ENCODE peak calls at places on chromosomes 16 and 17, in five cellular contexts. F is A673, Q is HCT116, I is cardiac fibroblast, S is colonic mucosa. X is an unnamed sample.

GRCh38 chr16:19980866-19981265 is 92.8 kb downstream of the GPR139 start:
- DNase-seq in F (peak; percentile 18), I (no peak), Q (peak; percentile 21), S (no peak), X (no peak)

GRCh38 chr17:15648384-15648783 is 28.9 kb upstream of the FBXW10B start:
- DNase-seq in S (no peak), I (no peak), Q (no peak), F (no peak), X (no peak)

GRCh38 chr17:55237826-55238196 is 26.9 kb upstream of the HLF start:
- DNase-seq in I (no peak), F (no peak), Q (no peak), S (no peak), X (no peak)

GRCh38 chr16:67833418-67834241 is 8.5 kb upstream of the THAP11 start:
- DNase-seq in I (peak; percentile 91), F (peak; percentile 94), Q (peak; percentile 69), S (peak; percentile 97), X (peak; percentile 98)

GRCh38 chr17:81076097-81076754 is 41.3 kb downstream of the BAIAP2 start:
- DNase-seq in Q (no peak), F (no peak), I (no peak), S (no peak), X (no peak)

GRCh38 chr16:30721606-30722005 is 22.6 kb downstream of the SRCAP start:
- DNase-seq in F (no peak), S (no peak), I (no peak), Q (no peak), X (no peak)

GRCh38 chr16:29720703-29721102 is 25.1 kb downstream of the C16orf54 start:
- DNase-seq in I (peak; percentile 47), Q (no peak), F (no peak), S (no peak), X (no peak)

GRCh38 chr17:6374761-6375312 is 60.1 kb downstream of the AIPL1 start:
- DNase-seq in Q (peak; percentile 57), I (peak; percentile 1), S (no peak), F (peak; percentile 46), X (no peak)

GRCh38 chr17:29442451-29442850 is 52.3 kb downstream of the TAOK1 start:
- DNase-seq in Q (no peak), S (no peak), F (no peak), I (no peak), X (no peak)

GRCh38 chr17:3867106-3867505 is 21.1 kb upstream of the NCBP3 start:
- DNase-seq in S (no peak), I (no peak), Q (no peak), F (no peak), X (no peak)

GRCh38 chr17:83096401-83097220 is 17.2 kb downstream of the METRNL start:
- DNase-seq in I (no peak), F (no peak), Q (no peak), S (peak; percentile 66), X (no peak)

GRCh38 chr17:15894913-15895658 is 49.8 kb upstream of the ADORA2B start:
- DNase-seq in F (no peak), I (no peak), S (no peak), Q (no peak), X (no peak)

GRCh38 chr17:67546578-67547527 is 169.8 kb downstream of the PITPNC1 start:
- DNase-seq in Q (no peak), I (peak; percentile 86), S (peak; percentile 77), F (no peak), X (no peak)

GRCh38 chr17:57662644-57663308 is 82.3 kb downstream of the CCDC182 start:
- DNase-seq in F (peak; percentile 97), I (peak; percentile 98), S (peak; percentile 90), Q (peak; percentile 89), X (peak; percentile 92)

GRCh38 chr17:17204041-17204591 is 2.0 kb downstream of the PLD6 start:
- DNase-seq in I (no peak), S (no peak), Q (no peak), F (no peak), X (no peak)

GRCh38 chr17:67639997-67640396 is 77.7 kb upstream of the NOL11 start:
- DNase-seq in I (peak; percentile 31), F (no peak), Q (no peak), S (no peak), X (no peak)

GRCh38 chr17:61583242-61583641 is 7.8 kb downstream of the NACA2 start:
- DNase-seq in Q (peak; percentile 65), I (peak; percentile 52), S (no peak), F (peak; percentile 66), X (peak; percentile 70)

GRCh38 chr17:66542967-66543525 is 240.6 kb downstream of the PRKCA start:
- DNase-seq in S (no peak), F (peak; percentile 70), I (peak; percentile 63), Q (no peak), X (peak; percentile 54)

GRCh38 chr16:88130681-88131080 is 179.4 kb downstream of the BANP start:
- DNase-seq in I (no peak), F (no peak), S (no peak), Q (no peak), X (no peak)

GRCh38 chr17:77451894-77452852 is 311.4 kb downstream of the SEC14L1 start:
- DNase-seq in I (peak; percentile 83), F (peak; percentile 76), S (peak; percentile 83), Q (no peak), X (peak; percentile 84)

GRCh38 chr17:80446645-80447405 is 29.6 kb downstream of the NPTX1 start:
- DNase-seq in I (no peak), Q (no peak), S (no peak), F (no peak), X (no peak)

GRCh38 chr16:1979271-1980025 is 1.8 kb downstream of the NOXO1 start:
- DNase-seq in F (no peak), I (no peak), S (peak; percentile 92), Q (no peak), X (no peak)
- H3K4me3 ChIP-seq in F (no peak overlapping the region), I (no peak overlapping the region), S (peak overlapping the region; percentile 39), Q (peak overlapping the region; percentile 60), X (no peak overlapping the region)

DNA sequence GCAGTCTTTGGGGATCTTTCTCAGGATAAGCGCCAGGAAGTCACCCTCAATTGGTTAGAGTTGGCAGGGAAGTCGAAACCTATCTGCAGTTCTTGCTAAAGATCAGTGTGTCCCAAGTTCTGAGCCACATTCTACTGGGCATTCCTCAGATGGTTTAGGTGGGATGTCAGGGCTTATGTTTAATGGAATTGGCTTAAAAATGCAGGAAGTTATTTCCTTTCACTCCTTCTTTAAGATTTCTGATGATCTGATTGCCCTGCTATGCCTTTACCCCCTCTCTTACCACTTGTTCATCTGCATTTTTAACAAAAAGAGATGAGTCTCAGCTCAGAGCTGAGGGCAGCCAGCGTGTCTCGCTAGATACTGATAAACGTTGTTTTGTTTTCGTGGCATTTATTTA is 30.8 kb downstream of the FOXL1 start:
- DNase-seq in Q (no peak), S (no peak), F (peak; percentile 20), I (peak; percentile 79), X (no peak)
- H3K4me3 ChIP-seq in Q (no peak overlapping the region), S (no peak overlapping the region), F (no peak overlapping the region), I (no peak overlapping the region), X (no peak overlapping the region)

DNA sequence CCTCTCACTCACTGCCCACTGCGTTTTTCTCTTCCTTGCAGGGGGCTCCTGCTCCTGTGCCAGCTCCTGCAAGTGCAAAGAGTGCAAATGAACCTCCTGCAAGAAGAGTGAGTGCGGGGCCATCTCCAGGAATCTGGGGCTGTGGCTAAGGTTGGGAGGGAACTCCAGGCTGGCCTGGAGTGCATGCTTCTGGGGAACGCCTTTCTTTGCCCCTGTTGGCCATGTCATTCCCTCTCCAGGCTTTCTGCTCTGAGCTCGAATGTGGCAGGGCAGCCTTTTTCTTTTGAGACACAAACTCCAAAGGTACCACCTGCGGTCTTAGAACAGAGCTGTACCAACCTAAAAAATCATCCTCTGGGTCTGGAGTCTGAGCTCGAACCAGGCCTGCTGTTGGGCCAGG is 7.4 kb upstream of the MT1E start:
- DNase-seq in I (no peak), F (no peak), S (no peak), Q (no peak), X (no peak)
- H3K4me3 ChIP-seq in I (no peak overlapping the region), F (no peak overlapping the region), S (no peak overlapping the region), Q (no peak overlapping the region), X (no peak overlapping the region)

DNA sequence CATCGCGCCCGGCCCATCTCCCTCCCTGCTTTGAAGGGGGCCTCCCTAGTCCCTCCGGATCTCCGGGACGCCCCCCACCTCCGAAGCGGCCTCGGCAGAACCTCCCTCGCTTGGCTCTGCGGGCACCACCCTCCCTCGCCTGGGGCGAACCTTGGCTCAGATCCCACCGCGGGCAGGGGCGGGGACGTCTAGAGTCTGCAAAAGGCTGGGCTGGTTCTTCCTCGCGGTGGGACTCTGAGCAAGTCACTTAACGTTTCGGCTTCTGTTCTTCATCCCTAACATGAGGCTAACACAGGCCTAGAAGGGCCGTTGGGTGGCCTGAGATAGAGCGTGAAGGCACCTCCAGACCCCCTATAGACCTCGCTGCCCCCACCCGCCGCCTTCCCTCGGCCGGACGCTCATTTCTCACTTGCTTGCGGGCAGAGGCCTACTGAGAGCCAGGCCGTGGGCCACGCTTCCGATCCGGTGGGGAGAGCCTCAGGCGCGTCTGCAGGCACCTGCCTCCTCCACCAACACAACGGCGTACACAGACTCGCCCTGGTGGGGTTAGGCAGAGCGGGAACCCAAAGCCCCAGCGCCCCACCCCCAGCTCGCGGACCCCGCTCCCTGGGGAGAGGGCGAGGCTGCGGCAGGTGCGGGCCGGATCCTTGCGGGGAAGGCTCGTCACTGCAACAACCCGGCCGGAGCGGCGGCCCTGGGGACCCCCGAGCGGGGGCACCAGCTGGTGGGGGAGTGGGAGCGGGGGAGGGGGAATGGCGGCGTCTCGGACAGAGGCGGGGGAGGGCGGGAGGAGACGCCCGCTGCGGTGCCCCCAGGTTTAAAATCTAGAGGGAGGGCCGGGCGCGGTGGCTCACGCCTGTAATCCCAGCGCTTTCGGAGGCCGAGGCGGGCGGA is 5.4 kb downstream of the MYO1C start:
- DNase-seq in I (peak; percentile 57), F (peak; percentile 93), Q (peak; percentile 68), S (peak; percentile 95), X (peak; percentile 87)
- H3K4me3 ChIP-seq in I (no peak overlapping the region), F (peak overlapping the region; percentile 79), Q (peak overlapping the region; percentile 71), S (peak overlapping the region; percentile 51), X (peak overlapping the region; percentile 76)

DNA sequence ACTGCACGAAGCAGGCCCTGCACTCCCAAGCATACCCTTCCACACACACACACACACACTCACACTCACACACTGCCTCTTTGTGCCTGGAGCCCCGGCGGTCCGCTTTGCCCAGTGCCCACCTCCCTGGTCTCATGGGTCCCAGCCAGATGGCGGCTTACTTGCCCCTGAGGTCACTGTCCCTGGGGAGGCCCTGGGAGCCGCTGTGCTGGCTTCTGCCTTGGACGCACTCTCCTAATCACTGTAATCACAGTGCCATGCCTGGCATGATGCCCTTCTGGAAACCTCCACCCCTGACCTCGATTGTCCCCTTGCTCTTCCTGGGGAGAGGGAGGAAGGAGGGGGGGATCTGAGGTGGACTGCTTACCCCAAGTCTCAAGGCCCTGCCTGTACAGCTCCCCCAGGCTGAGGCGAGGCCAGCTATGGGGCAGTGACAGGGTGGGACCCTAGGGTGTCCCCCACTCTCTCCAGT is 36.0 kb downstream of the ARHGAP23 start:
- DNase-seq in F (no peak), Q (no peak), S (no peak), I (peak; percentile 68), X (no peak)
- H3K4me3 ChIP-seq in F (peak overlapping the region; percentile 48), Q (no peak overlapping the region), S (no peak overlapping the region), I (no peak overlapping the region), X (no peak overlapping the region)